ENCODE peak calls at places on chromosomes 13 and 19, in seven cellular contexts. Z is ascending aorta, E is fibroblast of lung, G is hepatocyte, R is DND-41, K is lung, T is H1. J is an unnamed sample.

GRCh38 chr13:98719527-98720250 is 32.8 kb downstream of the SLC15A1 start:
- DNase-seq in Z (no peak), E (no peak), G (no peak), R (no peak), K (no peak), T (no peak), J (no peak)

GRCh38 chr19:36573948-36574726 is 1.0 kb upstream of the ZNF529 start:
- DNase-seq in Z (no peak), E (peak; percentile 28), G (peak; percentile 33), R (no peak), K (no peak), T (no peak), J (no peak)

GRCh38 chr19:4183967-4184717 is 1.7 kb downstream of the ANKRD24 start:
- DNase-seq in Z (no peak), E (no peak), G (no peak), R (no peak), K (no peak), T (no peak), J (no peak)

GRCh38 chr19:33477781-33478180 is 43.8 kb downstream of the PEPD start:
- DNase-seq in Z (no peak), E (no peak), G (no peak), R (no peak), K (no peak), T (no peak), J (no peak)

GRCh38 chr19:11673608-11674041 is 65.1 kb downstream of the ZNF823 start:
- DNase-seq in Z (peak; percentile 70), E (peak; percentile 73), G (peak; percentile 81), R (peak; percentile 36), K (peak; percentile 69), T (peak; percentile 44), J (peak; percentile 41)

GRCh38 chr19:58543826-58544590 is at the start of gene TRIM28:
- DNase-seq in Z (peak; percentile 99), E (peak; percentile 99), G (peak; percentile 99), R (peak; percentile 100), K (peak; percentile 99), T (peak; percentile 91), J (peak; percentile 95)

GRCh38 chr13:44876782-44877324 is 112.4 kb downstream of the NUFIP1 start:
- DNase-seq in Z (peak; percentile 53), E (no peak), G (no peak), R (no peak), K (no peak), T (peak; percentile 82), J (no peak)

GRCh38 chr13:75359266-75359665 is 122.7 kb downstream of the TBC1D4 start:
- DNase-seq in Z (no peak), E (peak; percentile 75), G (no peak), R (no peak), K (no peak), T (peak; percentile 19), J (no peak)

GRCh38 chr13:63025741-63026140 is 1610.1 kb upstream of the PCDH20 start:
- DNase-seq in Z (no peak), E (no peak), G (no peak), R (no peak), K (no peak), T (no peak), J (no peak)

GRCh38 chr19:58325623-58326022 is 1.2 kb upstream of the ZSCAN22 start:
- DNase-seq in Z (no peak), E (no peak), G (no peak), R (no peak), K (no peak), T (no peak), J (no peak)

GRCh38 chr13:88649855-88650254 is 978.7 kb downstream of the SLITRK5 start:
- DNase-seq in Z (no peak), E (no peak), G (no peak), R (no peak), K (no peak), T (no peak), J (no peak)

GRCh38 chr13:93559718-93560117 is 333.1 kb downstream of the GPC6 start:
- DNase-seq in Z (no peak), E (peak; percentile 80), G (no peak), R (no peak), K (no peak), T (no peak), J (no peak)

GRCh38 chr19:34241513-34242337 is 12.6 kb upstream of the GARRE1 start:
- DNase-seq in Z (no peak), E (no peak), G (peak; percentile 78), R (peak; percentile 26), K (peak; percentile 68), T (peak; percentile 77), J (no peak)

GRCh38 chr13:27000686-27001085 is 170.9 kb downstream of the USP12 start:
- DNase-seq in Z (peak; percentile 47), E (no peak), G (no peak), R (no peak), K (no peak), T (no peak), J (no peak)

GRCh38 chr13:90622547-90622946 is 724.9 kb upstream of the MIR17HG start:
- DNase-seq in Z (no peak), E (no peak), G (no peak), R (no peak), K (no peak), T (no peak), J (no peak)

GRCh38 chr19:35519291-35519690 is 5.8 kb upstream of the DMKN start:
- DNase-seq in Z (no peak), E (peak; percentile 25), G (peak; percentile 29), R (no peak), K (no peak), T (no peak), J (no peak)

GRCh38 chr13:81987677-81988357 is 1646.9 kb upstream of the SPRY2 start:
- DNase-seq in Z (no peak), E (no peak), G (no peak), R (no peak), K (no peak), T (no peak), J (no peak)

GRCh38 chr19:16022681-16023557 is 53.4 kb upstream of the TPM4 start:
- DNase-seq in Z (no peak), E (no peak), G (no peak), R (no peak), K (no peak), T (no peak), J (no peak)

GRCh38 chr13:67515895-67516294 is 285.8 kb upstream of the PCDH9 start:
- DNase-seq in Z (no peak), E (peak; percentile 92), G (no peak), R (no peak), K (no peak), T (no peak), J (no peak)

GRCh38 chr19:43784981-43785808 is 4.4 kb upstream of the KCNN4 start:
- DNase-seq in Z (peak; percentile 76), E (peak; percentile 77), G (peak; percentile 82), R (peak; percentile 67), K (peak; percentile 54), T (no peak), J (no peak)

GRCh38 chr13:76873454-76873853 is 12.8 kb downstream of the KCTD12 start:
- DNase-seq in Z (no peak), E (no peak), G (no peak), R (no peak), K (no peak), T (no peak), J (no peak)

GRCh38 chr13:86399572-86399971 is 600.4 kb upstream of the SLITRK6 start:
- DNase-seq in Z (no peak), E (no peak), G (no peak), R (no peak), K (no peak), T (no peak), J (no peak)

GRCh38 chr13:42847891-42848663 is 66.7 kb downstream of the FAM216B start:
- DNase-seq in Z (no peak), E (no peak), G (no peak), R (no peak), K (no peak), T (no peak), J (no peak)

DNA sequence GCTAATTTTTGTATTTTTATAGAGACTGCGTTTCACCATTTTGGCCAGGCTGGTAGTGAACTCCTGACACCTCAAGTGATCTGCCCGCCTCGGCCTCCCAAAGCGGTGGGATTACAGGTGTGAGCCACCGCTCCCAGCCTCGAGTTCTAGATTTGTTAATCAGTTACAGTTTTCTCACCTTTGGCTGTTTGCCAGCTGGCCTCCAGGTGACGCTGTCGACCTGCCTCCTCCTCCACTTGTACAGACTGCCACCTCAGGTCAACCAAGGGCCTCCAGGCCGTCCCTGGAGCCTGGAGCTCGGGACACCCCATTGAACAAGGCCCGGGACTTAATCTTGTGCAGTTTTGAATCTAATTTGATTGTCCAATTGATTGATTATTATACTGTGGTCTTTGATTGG is 45.5 kb downstream of the IER2 start:
- DNase-seq in Z (no peak), E (no peak), G (peak; percentile 87), R (no peak), K (peak; percentile 63), T (peak; percentile 47), J (no peak)
- TF ChIP-seq CTCF in Z (no peak), E (no peak), G (peak; percentile 43), R (peak; percentile 32), K (no peak), T (peak; percentile 97), J (no peak)

DNA sequence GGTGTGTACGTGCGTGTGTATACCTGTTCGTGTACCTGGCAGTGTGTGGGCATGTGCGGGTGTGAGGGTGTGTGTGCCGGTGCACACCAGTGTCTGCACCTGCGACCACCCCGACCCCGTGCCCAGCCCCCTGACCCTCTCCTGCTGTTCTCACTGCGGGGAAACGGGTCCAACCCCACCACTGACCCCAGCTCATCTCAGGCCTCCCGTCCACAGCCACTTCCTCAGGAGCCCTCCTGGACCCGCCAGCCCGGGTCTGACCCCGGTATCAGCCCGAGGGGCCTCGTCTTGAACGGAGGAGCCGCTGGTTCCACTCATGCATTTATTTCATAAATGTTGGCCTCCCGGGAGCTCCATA is 23.8 kb upstream of the ONECUT3 start:
- DNase-seq in Z (no peak), E (no peak), G (no peak), R (no peak), K (no peak), T (no peak), J (no peak)
- H3K27me3 ChIP-seq in Z (peaks cover 8% of the 10 kb centered on the region), E (peaks cover 5% of the 10 kb centered on the region), G (peaks cover 46% of the 10 kb centered on the region), R (no peaks in the 10 kb centered on the region), K (peaks cover 10% of the 10 kb centered on the region), T (peaks cover 20% of the 10 kb centered on the region), J (no peaks in the 10 kb centered on the region)

GRCh38 chr19:39197808-39198207 is 1.0 kb downstream of the NCCRP1 start:
- DNase-seq in Z (no peak), E (no peak), G (no peak), R (no peak), K (no peak), T (no peak), J (no peak)
- TF ChIP-seq CTCF in Z (no peak), E (no peak), G (no peak), R (peak; percentile 29), K (no peak), T (peak; percentile 39), J (no peak)

DNA sequence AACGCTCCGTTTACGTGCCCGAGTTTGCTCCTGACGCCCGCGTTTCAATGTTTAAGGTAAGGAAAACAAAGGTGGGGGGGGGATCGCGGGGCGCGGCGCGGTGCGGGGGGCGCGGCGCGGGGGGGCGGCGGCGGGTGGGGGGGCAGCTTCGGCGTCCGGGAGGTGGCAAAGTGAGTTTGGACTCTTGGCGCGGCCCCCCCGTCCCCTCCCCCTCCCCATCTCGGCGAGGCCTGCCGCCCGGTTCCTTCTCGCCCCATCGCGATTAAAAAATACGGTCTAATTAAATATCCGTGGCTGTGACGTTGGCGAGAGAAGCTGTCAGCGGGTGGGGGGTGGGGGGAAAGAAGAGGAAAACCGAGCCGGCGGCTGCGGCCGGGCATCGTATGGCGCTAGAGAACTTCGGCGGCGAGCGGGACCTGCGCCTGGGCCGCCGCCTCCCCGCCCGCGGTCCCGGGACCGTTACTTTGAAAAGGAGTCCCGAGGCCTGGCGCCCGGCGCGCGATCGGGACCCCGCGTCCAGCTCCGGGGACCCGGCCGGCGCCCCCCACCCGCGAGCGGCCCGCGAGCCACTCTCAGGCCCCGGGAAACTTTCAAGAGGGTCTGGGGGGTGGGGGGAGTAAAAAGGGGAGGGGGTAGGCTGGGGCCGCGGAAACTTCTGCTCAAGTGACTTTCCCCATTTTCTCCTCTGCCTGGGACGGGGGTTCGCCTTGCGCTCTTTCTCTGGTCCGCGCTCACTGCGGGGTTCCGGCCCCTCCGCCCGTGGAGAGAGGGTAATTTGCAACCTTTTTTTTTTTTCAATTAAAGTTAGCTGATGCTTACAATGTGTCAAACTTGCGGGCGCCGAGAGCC is 146.3 kb upstream of the ZNF536 start:
- DNase-seq in Z (no peak), E (no peak), G (peak; percentile 33), R (no peak), K (no peak), T (no peak), J (no peak)
- H3K27me3 ChIP-seq in Z (peaks cover 26% of the 10 kb centered on the region), E (peaks cover 13% of the 10 kb centered on the region), G (peaks cover 87% of the 10 kb centered on the region), R (no peaks in the 10 kb centered on the region), K (peaks cover 21% of the 10 kb centered on the region), T (peaks cover 80% of the 10 kb centered on the region), J (no peaks in the 10 kb centered on the region)

J was measured in tibial nerve.